ENCODE peak calls at places on chromosomes 12 and 14, in nine cellular contexts. B is mucosa of descending colon; M is naive B cell; L is CD4-positive, alpha-beta T cell; R is K562; I is stimulated activated effector memory CD8-positive, alpha-beta T cell treated with anti-CD3 and anti-CD28 coated beads, Interleukin-12 subunit alpha, Interleukin-12 subunit beta, amount 100 ng/mL, for 72 hours; J is Right ventricle myocardium superior; H is left lung; K is naive thymus-derived CD8-positive, alpha-beta T cell. P is an unnamed sample.

GRCh38 chr14:50808053-50808452 is 22.9 kb downstream of the NIN start:
- ATAC-seq in L (no peak), M (no peak), J (no peak), K (no peak), R (no peak), I (no peak), H (no peak), B (no peak), P (no peak)

GRCh38 chr12:127926004-127926403 is 341.0 kb upstream of the TMEM132C start:
- ATAC-seq in M (no peak), L (no peak), I (no peak), B (peak), K (no peak), H (peak), R (no peak), J (peak), P (no peak)

GRCh38 chr12:27934278-27934677 is 38.3 kb downstream of the PTHLH start:
- ATAC-seq in K (no peak), J (no peak), M (no peak), L (no peak), R (no peak), B (no peak), H (no peak), I (no peak), P (no peak)

GRCh38 chr12:88802307-88802706 is 222.0 kb upstream of the KITLG start:
- ATAC-seq in B (no peak), R (no peak), H (no peak), J (no peak), M (no peak), L (no peak), K (no peak), I (no peak), P (no peak)

GRCh38 chr14:65206448-65207096 is 104.3 kb upstream of the MAX start:
- ATAC-seq in R (no peak), J (no peak), L (peak), B (peak), H (peak), M (peak), K (peak), I (peak), P (peak)

GRCh38 chr12:125744201-125744600 is 679.0 kb downstream of the AACS start:
- ATAC-seq in J (no peak), R (no peak), I (no peak), M (no peak), B (no peak), K (no peak), H (no peak), L (no peak), P (no peak)

GRCh38 chr14:24310387-24310665 is 386 bp downstream of the LTB4R2 start:
- ATAC-seq in J (no peak), M (no peak), R (no peak), B (no peak), K (no peak), H (no peak), L (no peak), I (no peak), P (no peak)

GRCh38 chr12:96237035-96237434 is 42.9 kb downstream of the ELK3 start:
- ATAC-seq in J (no peak), M (no peak), B (no peak), I (no peak), H (no peak), K (no peak), L (no peak), R (no peak), P (no peak)

GRCh38 chr14:63840981-63841380 is 11.8 kb upstream of the SYNE2 start:
- ATAC-seq in R (peak), L (peak), J (no peak), H (peak), M (peak), K (peak), I (peak), B (peak), P (no peak)

GRCh38 chr12:118746176-118746575 is 235.2 kb upstream of the SRRM4 start:
- ATAC-seq in H (no peak), R (no peak), M (no peak), L (no peak), I (no peak), B (no peak), J (no peak), K (no peak), P (no peak)

GRCh38 chr14:55433880-55434804 is 6.3 kb downstream of the TBPL2 start:
- ATAC-seq in R (no peak), B (peak), M (no peak), L (peak), I (peak), K (peak), J (no peak), H (no peak), P (peak)

GRCh38 chr12:107320929-107321618 is 227.7 kb upstream of the CRY1 start:
- ATAC-seq in I (peak), J (no peak), H (no peak), K (peak), B (no peak), R (no peak), L (peak), M (peak), P (no peak)

GRCh38 chr12:11727133-11727664 is 77.7 kb downstream of the ETV6 start:
- ATAC-seq in K (peak), L (peak), I (peak), H (no peak), M (peak), B (no peak), R (no peak), J (no peak), P (no peak)

GRCh38 chr14:20986811-20987210 is 3.0 kb upstream of the METTL17 start:
- ATAC-seq in H (peak), K (no peak), I (peak), B (no peak), R (no peak), J (peak), M (no peak), L (no peak), P (no peak)

GRCh38 chr14:74647834-74648361 is 35.9 kb upstream of the LTBP2 start:
- ATAC-seq in I (no peak), H (no peak), B (peak), M (no peak), J (peak), K (no peak), L (no peak), R (no peak), P (no peak)

GRCh38 chr14:76086636-76087035 is 65.1 kb upstream of the GPATCH2L start:
- ATAC-seq in K (no peak), J (no peak), B (no peak), H (no peak), R (no peak), I (no peak), L (no peak), M (no peak), P (no peak)

GRCh38 chr12:118986043-118986442 is 4.7 kb downstream of the SRRM4 start:
- ATAC-seq in J (no peak), B (no peak), H (no peak), K (no peak), I (no peak), R (no peak), M (no peak), L (no peak), P (no peak)

GRCh38 chr14:36302823-36303222 is 17.6 kb downstream of the MBIP start:
- ATAC-seq in J (no peak), B (peak), I (no peak), K (no peak), H (peak), L (no peak), R (peak), M (no peak), P (no peak)

GRCh38 chr14:101506921-101507300 is 54.4 kb upstream of the DIO3 start:
- ATAC-seq in K (no peak), R (no peak), H (no peak), L (no peak), B (no peak), M (no peak), J (no peak), I (no peak), P (no peak)

GRCh38 chr12:2110841-2111566 is 58.2 kb downstream of the CACNA1C start:
- ATAC-seq in M (no peak), K (no peak), H (no peak), R (no peak), L (no peak), B (peak), J (peak), I (no peak), P (no peak)

GRCh38 chr14:106564058-106564643 is 1037.8 kb downstream of the TMEM121 start:
- ATAC-seq in K (peak), J (no peak), M (peak), B (peak), L (peak), I (peak), H (peak), R (peak), P (peak)

GRCh38 chr14:54669759-54670630 is 103.1 kb downstream of the SAMD4A start:
- ATAC-seq in B (peak), M (no peak), R (no peak), J (no peak), H (peak), L (peak), K (no peak), I (peak), P (no peak)

GRCh38 chr14:49786315-49786714 is 18.4 kb downstream of the KLHDC2 start:
- ATAC-seq in M (no peak), J (no peak), I (no peak), H (no peak), R (no peak), L (no peak), B (no peak), K (no peak), P (no peak)

GRCh38 chr12:49674318-49674985 is 32.8 kb downstream of the FMNL3 start:
- ATAC-seq in I (peak), L (no peak), R (peak), B (no peak), M (no peak), J (peak), K (no peak), H (no peak), P (no peak)

GRCh38 chr14:61416587-61416986 is 95.2 kb downstream of the PRKCH start:
- ATAC-seq in R (no peak), K (peak), J (no peak), M (peak), L (peak), B (peak), I (no peak), H (no peak), P (no peak)

GRCh38 chr14:68676511-68676943 is 116.3 kb downstream of the ZFP36L1 start:
- ATAC-seq in L (no peak), K (no peak), I (no peak), M (no peak), H (no peak), R (peak), J (no peak), B (peak), P (no peak)

GRCh38 chr14:52402812-52403526 is 88.9 kb downstream of the PTGER2 start:
- ATAC-seq in L (peak), H (peak), I (peak), R (no peak), K (peak), M (no peak), B (peak), J (no peak), P (no peak)

GRCh38 chr14:77355811-77356210 is 21.1 kb downstream of the TMED8 start:
- ATAC-seq in B (no peak), K (no peak), J (no peak), R (no peak), I (no peak), H (no peak), L (no peak), M (no peak), P (no peak)

GRCh38 chr12:114238808-114239207 is 167.1 kb downstream of the TBX5 start:
- ATAC-seq in L (no peak), I (no peak), B (no peak), J (peak), H (peak), R (no peak), M (no peak), K (no peak), P (no peak)

GRCh38 chr12:32512910-32513309 is 113.6 kb downstream of the FGD4 start:
- ATAC-seq in K (no peak), B (peak), H (no peak), R (no peak), M (no peak), L (no peak), J (no peak), I (no peak), P (no peak)

GRCh38 chr14:90969493-90970166 is 90.8 kb downstream of the RPS6KA5 start:
- ATAC-seq in M (no peak), K (no peak), I (peak), H (peak), B (no peak), J (no peak), R (peak), L (no peak), P (no peak)

GRCh38 chr12:16136206-16136605 is 141.3 kb downstream of the SLC15A5 start:
- ATAC-seq in I (no peak), B (no peak), K (no peak), R (no peak), H (peak), M (no peak), L (no peak), J (no peak), P (no peak)

GRCh38 chr14:52553002-52553670 is 500 bp downstream of the GPR137C start:
- ATAC-seq in H (peak), I (peak), M (peak), K (peak), R (peak), J (peak), B (peak), L (peak), P (peak)

GRCh38 chr12:106133136-106134087 is 5.3 kb downstream of the NUAK1 start:
- ATAC-seq in R (no peak), B (no peak), J (no peak), I (no peak), L (no peak), M (no peak), K (no peak), H (peak), P (no peak)

GRCh38 chr12:128055567-128055966 is 211.4 kb upstream of the TMEM132C start:
- ATAC-seq in I (no peak), B (no peak), M (no peak), R (no peak), J (no peak), L (no peak), H (no peak), K (no peak), P (no peak)

GRCh38 chr14:100278702-100279101 is 27.5 kb downstream of the SLC25A29 start:
- ATAC-seq in M (peak), R (no peak), H (peak), K (peak), J (no peak), I (peak), B (peak), L (no peak), P (peak)

GRCh38 chr14:101187816-101188570 is 284.5 kb upstream of the RTL1 start:
- ATAC-seq in J (no peak), L (no peak), B (no peak), M (no peak), H (no peak), I (no peak), K (no peak), R (no peak), P (no peak)